ENCODE peak calls at places on chromosomes 13 and 19, in four cellular contexts. One of them, this sample, is unnamed.

GRCh38 chr19:13116282-13117175 is at the start of gene TRMT1:
- DNase-seq in progenitor cell of endocrine pancreas: peak
- DNase-seq in B cell: peak
- DNase-seq in mammary epithelial cell: peak
- DNase-seq in this sample: peak

GRCh38 chr19:709965-710714 is 1.4 kb downstream of the PALM start:
- DNase-seq in progenitor cell of endocrine pancreas: no peak
- DNase-seq in B cell: no peak
- DNase-seq in mammary epithelial cell: no peak
- DNase-seq in this sample: no peak

GRCh38 chr13:50589651-50590054 is 253.8 kb downstream of the DLEU7 start:
- DNase-seq in progenitor cell of endocrine pancreas: no peak
- DNase-seq in B cell: no peak
- DNase-seq in mammary epithelial cell: peak
- DNase-seq in this sample: no peak

GRCh38 chr19:10979950-10980349 is 19.1 kb downstream of the SMARCA4 start:
- DNase-seq in progenitor cell of endocrine pancreas: no peak
- DNase-seq in B cell: peak
- DNase-seq in mammary epithelial cell: no peak
- DNase-seq in this sample: no peak

GRCh38 chr13:50732712-50733111 is 110.8 kb downstream of the DLEU7 start:
- DNase-seq in progenitor cell of endocrine pancreas: no peak
- DNase-seq in B cell: no peak
- DNase-seq in mammary epithelial cell: peak
- DNase-seq in this sample: no peak

GRCh38 chr13:44719857-44720671 is 143.9 kb upstream of the TSC22D1 start:
- DNase-seq in progenitor cell of endocrine pancreas: no peak
- DNase-seq in B cell: no peak
- DNase-seq in mammary epithelial cell: no peak
- DNase-seq in this sample: no peak

GRCh38 chr19:15964231-15964630 is 15.4 kb downstream of the OR10H4 start:
- DNase-seq in progenitor cell of endocrine pancreas: no peak
- DNase-seq in B cell: no peak
- DNase-seq in mammary epithelial cell: no peak
- DNase-seq in this sample: no peak

GRCh38 chr13:24888291-24888931 is 124.4 kb downstream of the RNF17 start:
- DNase-seq in progenitor cell of endocrine pancreas: no peak
- DNase-seq in B cell: no peak
- DNase-seq in mammary epithelial cell: no peak
- DNase-seq in this sample: peak

GRCh38 chr13:23928985-23929384 is 31.7 kb upstream of the C1QTNF9B start:
- DNase-seq in progenitor cell of endocrine pancreas: no peak
- DNase-seq in B cell: no peak
- DNase-seq in mammary epithelial cell: peak
- DNase-seq in this sample: no peak

GRCh38 chr13:97928306-97928705 is 25.2 kb upstream of the IPO5 start:
- DNase-seq in progenitor cell of endocrine pancreas: no peak
- DNase-seq in B cell: no peak
- DNase-seq in mammary epithelial cell: no peak
- DNase-seq in this sample: no peak

GRCh38 chr19:35544110-35544802 is 1.2 kb upstream of the TMEM147 start:
- DNase-seq in progenitor cell of endocrine pancreas: no peak
- DNase-seq in B cell: no peak
- DNase-seq in mammary epithelial cell: no peak
- DNase-seq in this sample: no peak

GRCh38 chr19:35545001-35545854 is at the start of gene TMEM147:
- DNase-seq in progenitor cell of endocrine pancreas: peak
- DNase-seq in B cell: peak
- DNase-seq in mammary epithelial cell: peak
- DNase-seq in this sample: peak

GRCh38 chr19:35545855-35546381 is 492 bp downstream of the TMEM147 start:
- DNase-seq in progenitor cell of endocrine pancreas: peak
- DNase-seq in B cell: peak
- DNase-seq in mammary epithelial cell: peak
- DNase-seq in this sample: peak

GRCh38 chr19:35542209-35542608 is 3.2 kb upstream of the TMEM147 start:
- DNase-seq in progenitor cell of endocrine pancreas: no peak
- DNase-seq in B cell: no peak
- DNase-seq in mammary epithelial cell: no peak
- DNase-seq in this sample: no peak

DNA sequence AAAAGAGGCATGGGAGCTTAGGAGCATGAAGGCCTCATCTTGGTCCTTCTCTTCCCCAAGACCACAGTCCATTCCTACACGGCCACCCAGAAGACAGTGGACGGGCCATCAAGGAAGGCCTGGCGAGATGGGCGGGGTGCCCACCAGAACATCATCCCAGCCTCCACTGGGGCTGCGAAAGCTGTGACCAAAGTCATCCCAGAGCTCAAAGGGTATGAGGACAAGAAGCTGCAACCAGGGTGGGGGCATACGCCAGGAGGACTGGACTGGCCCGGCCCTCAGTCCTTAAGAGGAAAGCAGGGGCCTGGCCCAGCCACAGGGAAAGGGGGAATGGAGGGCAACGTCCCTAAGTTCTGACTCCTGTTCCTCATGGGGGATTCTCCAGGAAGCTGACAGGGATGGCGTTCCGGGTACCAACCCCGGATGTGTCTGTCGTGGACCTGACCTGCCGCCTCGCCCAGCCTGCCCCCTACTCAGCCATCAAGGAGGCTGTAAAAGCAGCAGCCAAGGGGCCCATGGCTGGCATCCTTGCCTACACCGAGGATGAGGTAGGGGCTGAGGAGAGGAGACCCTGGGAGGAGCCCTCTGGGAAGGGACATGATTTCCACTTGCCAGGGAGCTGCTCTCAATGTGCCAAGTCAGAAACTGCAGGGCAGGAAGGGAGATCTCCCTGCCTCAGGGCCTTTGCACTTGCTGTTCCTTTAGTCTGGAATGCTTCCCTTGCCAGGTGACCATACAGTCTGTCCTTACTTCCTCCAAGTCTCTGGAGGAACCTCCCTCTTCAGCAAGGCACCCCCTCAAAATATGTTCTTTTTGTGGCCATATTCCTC is 1.9 kb upstream of the TMEM147 start:
- DNase-seq in progenitor cell of endocrine pancreas: no peak
- DNase-seq in B cell: no peak
- DNase-seq in mammary epithelial cell: no peak
- DNase-seq in this sample: no peak
- TF ChIP-seq CTCF in progenitor cell of endocrine pancreas: no peak
- TF ChIP-seq CTCF in B cell: no peak
- TF ChIP-seq CTCF in mammary epithelial cell: no peak
- TF ChIP-seq CTCF in this sample: no peak

GRCh38 chr19:20565321-20566018 is at the start of gene ZNF737:
- DNase-seq in progenitor cell of endocrine pancreas: peak
- DNase-seq in B cell: peak
- DNase-seq in mammary epithelial cell: peak
- DNase-seq in this sample: peak
- TF ChIP-seq CTCF in progenitor cell of endocrine pancreas: peak
- TF ChIP-seq CTCF in B cell: no peak
- TF ChIP-seq CTCF in mammary epithelial cell: peak
- TF ChIP-seq CTCF in this sample: no peak

GRCh38 chr13:20475927-20476691 is 49.5 kb downstream of the CRYL1 start:
- DNase-seq in progenitor cell of endocrine pancreas: no peak
- DNase-seq in B cell: peak
- DNase-seq in mammary epithelial cell: peak
- DNase-seq in this sample: peak
- TF ChIP-seq CTCF in progenitor cell of endocrine pancreas: no peak
- TF ChIP-seq CTCF in B cell: no peak
- TF ChIP-seq CTCF in mammary epithelial cell: no peak
- TF ChIP-seq CTCF in this sample: no peak

DNA sequence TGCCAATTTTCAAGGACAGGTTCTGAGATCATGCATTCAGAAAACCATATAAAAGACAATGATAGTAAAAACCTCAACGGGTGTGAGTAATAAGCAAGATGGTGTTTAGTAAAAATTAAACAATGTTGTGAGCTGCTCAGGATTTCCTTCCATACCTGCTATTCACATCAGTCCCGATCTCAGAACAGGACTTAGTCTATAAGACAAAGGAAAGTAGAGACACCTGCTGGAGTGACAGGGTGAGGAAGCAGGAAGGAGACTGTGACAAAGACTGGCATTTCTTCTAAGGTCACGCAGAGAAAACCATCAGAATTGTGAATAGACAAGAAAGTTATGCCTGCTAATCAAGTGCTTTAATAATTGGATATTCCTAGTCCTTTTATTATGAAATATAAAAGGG is 648.0 kb downstream of the DACH1 start:
- DNase-seq in progenitor cell of endocrine pancreas: no peak
- DNase-seq in B cell: no peak
- DNase-seq in mammary epithelial cell: no peak
- DNase-seq in this sample: no peak
- TF ChIP-seq CTCF in progenitor cell of endocrine pancreas: peak
- TF ChIP-seq CTCF in B cell: no peak
- TF ChIP-seq CTCF in mammary epithelial cell: peak
- TF ChIP-seq CTCF in this sample: no peak